ENCODE peak calls at places on chromosomes 2 and 18, in nine cellular contexts. One of them, this sample, is unnamed. For H3K4me1, the result is how much of the 10 kb centered on the place peaks cover.

GRCh38 chr18:4353853-4354418 is 101.2 kb downstream of the DLGAP1 start:
- DNase-seq in GM23338: no peak
- DNase-seq in K562: no peak
- DNase-seq in HCT116: no peak
- DNase-seq in endothelial cell of umbilical vein: no peak
- DNase-seq in sigmoid colon: no peak
- DNase-seq in stomach: no peak
- DNase-seq in prostate gland: no peak
- DNase-seq in HepG2: no peak
- DNase-seq in this sample: no peak

GRCh38 chr2:169462896-169463695 is 16.2 kb upstream of the BBS5 start:
- DNase-seq in GM23338: no peak
- DNase-seq in K562: no peak
- DNase-seq in HCT116: no peak
- DNase-seq in endothelial cell of umbilical vein: peak
- DNase-seq in sigmoid colon: no peak
- DNase-seq in stomach: no peak
- DNase-seq in prostate gland: no peak
- DNase-seq in HepG2: no peak
- DNase-seq in this sample: no peak

GRCh38 chr2:216006164-216006663 is 7.1 kb downstream of the MREG start:
- DNase-seq in GM23338: peak
- DNase-seq in K562: no peak
- DNase-seq in HCT116: no peak
- DNase-seq in endothelial cell of umbilical vein: peak
- DNase-seq in sigmoid colon: no peak
- DNase-seq in stomach: no peak
- DNase-seq in prostate gland: peak
- DNase-seq in HepG2: no peak
- DNase-seq in this sample: peak

GRCh38 chr18:50816767-50817166 is 3.0 kb downstream of the MRO start:
- DNase-seq in GM23338: peak
- DNase-seq in K562: no peak
- DNase-seq in HCT116: no peak
- DNase-seq in endothelial cell of umbilical vein: no peak
- DNase-seq in sigmoid colon: no peak
- DNase-seq in stomach: no peak
- DNase-seq in prostate gland: no peak
- DNase-seq in HepG2: no peak
- DNase-seq in this sample: no peak

GRCh38 chr2:14633451-14634211 is 1.1 kb downstream of the LRATD1 start:
- DNase-seq in GM23338: peak
- DNase-seq in K562: no peak
- DNase-seq in HCT116: no peak
- DNase-seq in endothelial cell of umbilical vein: no peak
- DNase-seq in sigmoid colon: peak
- DNase-seq in stomach: no peak
- DNase-seq in prostate gland: peak
- DNase-seq in HepG2: no peak
- DNase-seq in this sample: no peak

GRCh38 chr2:108367014-108367413 is 10.7 kb upstream of the SULT1C4 start:
- DNase-seq in GM23338: no peak
- DNase-seq in K562: no peak
- DNase-seq in HCT116: no peak
- DNase-seq in endothelial cell of umbilical vein: no peak
- DNase-seq in sigmoid colon: no peak
- DNase-seq in stomach: no peak
- DNase-seq in prostate gland: no peak
- DNase-seq in HepG2: no peak
- DNase-seq in this sample: no peak

GRCh38 chr18:36179562-36180334 is 7.5 kb upstream of the MOCOS start:
- DNase-seq in GM23338: no peak
- DNase-seq in K562: no peak
- DNase-seq in HCT116: no peak
- DNase-seq in endothelial cell of umbilical vein: peak
- DNase-seq in sigmoid colon: peak
- DNase-seq in stomach: peak
- DNase-seq in prostate gland: peak
- DNase-seq in HepG2: no peak
- DNase-seq in this sample: peak

GRCh38 chr2:21011876-21012556 is 31.9 kb downstream of the APOB start:
- DNase-seq in GM23338: no peak
- DNase-seq in K562: no peak
- DNase-seq in HCT116: no peak
- DNase-seq in endothelial cell of umbilical vein: no peak
- DNase-seq in sigmoid colon: no peak
- DNase-seq in stomach: no peak
- DNase-seq in prostate gland: no peak
- DNase-seq in HepG2: no peak
- DNase-seq in this sample: no peak

GRCh38 chr2:39107156-39107555 is 13.7 kb downstream of the SOS1 start:
- DNase-seq in GM23338: peak
- DNase-seq in K562: no peak
- DNase-seq in HCT116: no peak
- DNase-seq in endothelial cell of umbilical vein: no peak
- DNase-seq in sigmoid colon: no peak
- DNase-seq in stomach: no peak
- DNase-seq in prostate gland: no peak
- DNase-seq in HepG2: no peak
- DNase-seq in this sample: no peak

GRCh38 chr2:241017228-241017940 is 19.0 kb downstream of the SNED1 start:
- DNase-seq in GM23338: no peak
- DNase-seq in K562: no peak
- DNase-seq in HCT116: no peak
- DNase-seq in endothelial cell of umbilical vein: no peak
- DNase-seq in sigmoid colon: peak
- DNase-seq in stomach: peak
- DNase-seq in prostate gland: peak
- DNase-seq in HepG2: no peak
- DNase-seq in this sample: peak

GRCh38 chr2:95337829-95338228 is 40.7 kb downstream of the KCNIP3 start:
- DNase-seq in GM23338: no peak
- DNase-seq in K562: no peak
- DNase-seq in HCT116: no peak
- DNase-seq in endothelial cell of umbilical vein: no peak
- DNase-seq in sigmoid colon: no peak
- DNase-seq in stomach: no peak
- DNase-seq in prostate gland: no peak
- DNase-seq in HepG2: no peak
- DNase-seq in this sample: no peak

GRCh38 chr18:55323051-55323994 is 264.7 kb downstream of the TCF4 start:
- DNase-seq in GM23338: peak
- DNase-seq in K562: no peak
- DNase-seq in HCT116: no peak
- DNase-seq in endothelial cell of umbilical vein: peak
- DNase-seq in sigmoid colon: no peak
- DNase-seq in stomach: no peak
- DNase-seq in prostate gland: no peak
- DNase-seq in HepG2: no peak
- DNase-seq in this sample: no peak

GRCh38 chr18:58183226-58183625 is 139.2 kb downstream of the NEDD4L start:
- DNase-seq in GM23338: no peak
- DNase-seq in K562: no peak
- DNase-seq in HCT116: no peak
- DNase-seq in endothelial cell of umbilical vein: no peak
- DNase-seq in sigmoid colon: no peak
- DNase-seq in stomach: peak
- DNase-seq in prostate gland: peak
- DNase-seq in HepG2: no peak
- DNase-seq in this sample: peak

GRCh38 chr2:221572821-221573429 is 821 bp upstream of the EPHA4 start:
- DNase-seq in GM23338: peak
- DNase-seq in K562: no peak
- DNase-seq in HCT116: no peak
- DNase-seq in endothelial cell of umbilical vein: peak
- DNase-seq in sigmoid colon: peak
- DNase-seq in stomach: peak
- DNase-seq in prostate gland: peak
- DNase-seq in HepG2: no peak
- DNase-seq in this sample: peak
- TF ChIP-seq POLR2AphosphoS5 in GM23338: no peak
- TF ChIP-seq POLR2AphosphoS5 in K562: no peak
- TF ChIP-seq POLR2AphosphoS5 in HCT116: no peak
- TF ChIP-seq POLR2AphosphoS5 in endothelial cell of umbilical vein: no peak
- TF ChIP-seq POLR2AphosphoS5 in sigmoid colon: peak
- TF ChIP-seq POLR2AphosphoS5 in stomach: no peak
- TF ChIP-seq POLR2AphosphoS5 in prostate gland: no peak
- TF ChIP-seq POLR2AphosphoS5 in HepG2: no peak
- TF ChIP-seq POLR2AphosphoS5 in this sample: no peak

GRCh38 chr2:36562245-36562644 is 35.7 kb downstream of the FEZ2 start:
- DNase-seq in GM23338: no peak
- DNase-seq in K562: no peak
- DNase-seq in HCT116: no peak
- DNase-seq in endothelial cell of umbilical vein: peak
- DNase-seq in sigmoid colon: no peak
- DNase-seq in stomach: no peak
- DNase-seq in prostate gland: no peak
- DNase-seq in HepG2: no peak
- DNase-seq in this sample: no peak

GRCh38 chr2:36564377-36564930 is 33.5 kb downstream of the FEZ2 start:
- DNase-seq in GM23338: no peak
- DNase-seq in K562: no peak
- DNase-seq in HCT116: no peak
- DNase-seq in endothelial cell of umbilical vein: peak
- DNase-seq in sigmoid colon: no peak
- DNase-seq in stomach: no peak
- DNase-seq in prostate gland: no peak
- DNase-seq in HepG2: no peak
- DNase-seq in this sample: no peak

GRCh38 chr2:36560726-36561125 is 37.2 kb downstream of the FEZ2 start:
- DNase-seq in GM23338: no peak
- DNase-seq in K562: no peak
- DNase-seq in HCT116: no peak
- DNase-seq in endothelial cell of umbilical vein: peak
- DNase-seq in sigmoid colon: no peak
- DNase-seq in stomach: no peak
- DNase-seq in prostate gland: no peak
- DNase-seq in HepG2: no peak
- DNase-seq in this sample: no peak

GRCh38 chr2:36561223-36561944 is 36.6 kb downstream of the FEZ2 start:
- DNase-seq in GM23338: peak
- DNase-seq in K562: no peak
- DNase-seq in HCT116: peak
- DNase-seq in endothelial cell of umbilical vein: peak
- DNase-seq in sigmoid colon: no peak
- DNase-seq in stomach: no peak
- DNase-seq in prostate gland: no peak
- DNase-seq in HepG2: peak
- DNase-seq in this sample: no peak

GRCh38 chr2:36562973-36563532 is 34.9 kb downstream of the FEZ2 start:
- DNase-seq in GM23338: no peak
- DNase-seq in K562: no peak
- DNase-seq in HCT116: no peak
- DNase-seq in endothelial cell of umbilical vein: peak
- DNase-seq in sigmoid colon: no peak
- DNase-seq in stomach: no peak
- DNase-seq in prostate gland: no peak
- DNase-seq in HepG2: peak
- DNase-seq in this sample: no peak
- H3K4me1 ChIP-seq in GM23338: under half
- H3K4me1 ChIP-seq in K562: under half
- H3K4me1 ChIP-seq in HCT116: under half
- H3K4me1 ChIP-seq in endothelial cell of umbilical vein: half or more
- H3K4me1 ChIP-seq in sigmoid colon: under half
- H3K4me1 ChIP-seq in stomach: under half
- H3K4me1 ChIP-seq in prostate gland: under half
- H3K4me1 ChIP-seq in HepG2: under half
- H3K4me1 ChIP-seq in this sample: under half

DNA sequence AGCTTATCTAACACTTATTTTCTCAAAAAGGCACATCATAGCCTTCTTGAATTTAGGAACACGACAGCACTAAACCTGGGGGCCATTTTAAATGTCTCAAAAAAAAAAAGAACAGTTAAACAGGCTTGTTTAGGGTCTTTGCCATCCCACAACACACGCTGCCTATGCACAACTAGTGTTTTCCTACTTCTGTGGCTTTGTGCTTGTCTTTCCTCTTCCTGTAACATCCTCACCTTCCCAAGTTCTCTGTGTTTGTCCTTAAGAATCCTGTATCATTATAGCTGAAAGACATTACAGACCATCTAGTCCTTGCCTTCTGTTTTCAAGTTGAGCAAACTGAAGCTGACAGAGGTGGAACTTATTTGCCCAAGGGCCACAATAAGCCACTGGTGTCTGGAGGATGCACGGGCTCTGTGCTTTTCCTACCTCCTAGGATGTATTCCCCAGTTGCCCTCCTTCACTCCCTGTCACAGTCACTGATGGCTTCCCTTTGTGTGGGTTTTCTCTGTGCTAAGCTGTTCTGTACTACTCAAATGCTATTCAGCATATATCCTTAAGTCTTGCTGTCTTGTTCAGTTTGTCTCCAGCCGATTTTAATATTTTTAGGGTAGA is 22.6 kb downstream of the SNRPD1 start:
- DNase-seq in GM23338: no peak
- DNase-seq in K562: no peak
- DNase-seq in HCT116: no peak
- DNase-seq in endothelial cell of umbilical vein: no peak
- DNase-seq in sigmoid colon: no peak
- DNase-seq in stomach: no peak
- DNase-seq in prostate gland: no peak
- DNase-seq in HepG2: no peak
- DNase-seq in this sample: no peak
- TF ChIP-seq POLR2AphosphoS5 in GM23338: no peak
- TF ChIP-seq POLR2AphosphoS5 in K562: no peak
- TF ChIP-seq POLR2AphosphoS5 in HCT116: no peak
- TF ChIP-seq POLR2AphosphoS5 in endothelial cell of umbilical vein: no peak
- TF ChIP-seq POLR2AphosphoS5 in sigmoid colon: no peak
- TF ChIP-seq POLR2AphosphoS5 in stomach: no peak
- TF ChIP-seq POLR2AphosphoS5 in prostate gland: no peak
- TF ChIP-seq POLR2AphosphoS5 in HepG2: no peak
- TF ChIP-seq POLR2AphosphoS5 in this sample: no peak

DNA sequence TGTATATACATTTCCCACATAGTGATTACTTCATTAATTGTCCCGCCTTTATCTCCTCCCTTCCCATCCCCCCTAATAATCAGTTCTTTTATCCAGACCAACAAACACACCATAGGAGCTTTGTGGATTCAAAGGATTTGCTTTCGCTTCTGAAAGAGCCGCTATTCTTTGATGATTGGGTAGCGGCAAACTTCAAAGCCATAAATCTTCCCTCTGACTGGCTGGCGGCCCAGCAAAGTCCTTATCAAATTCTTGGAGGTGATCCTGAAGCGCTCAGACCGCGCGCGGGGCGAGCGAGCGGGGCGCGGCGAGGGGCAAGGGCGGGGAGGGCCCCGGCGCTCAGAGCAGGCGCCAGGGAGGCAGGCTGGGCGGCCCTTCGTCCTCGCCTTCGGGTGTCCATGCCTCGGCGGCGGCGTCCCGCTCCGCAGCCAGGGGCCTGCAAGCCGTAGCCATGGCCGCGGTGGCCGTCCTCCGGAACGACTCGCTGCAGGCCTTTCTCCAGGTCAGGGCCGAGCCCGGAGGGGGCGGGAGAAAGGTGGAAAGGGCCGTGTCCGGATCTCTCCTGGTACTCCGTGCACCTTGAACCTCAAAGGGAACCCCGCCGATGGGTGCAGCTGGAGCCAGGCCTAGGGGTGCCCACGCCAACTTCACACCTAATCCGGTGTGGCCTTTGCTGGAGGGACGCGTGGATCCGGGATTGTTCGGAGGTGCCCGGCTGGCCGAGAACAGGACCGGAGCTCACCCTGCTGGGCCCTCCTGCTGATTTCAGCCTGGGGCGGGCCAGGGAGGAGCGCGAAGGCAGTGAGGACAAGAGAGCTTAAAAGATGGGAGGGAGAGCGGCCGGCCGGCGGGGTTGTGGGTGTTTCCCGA is at the start of gene SP5:
- DNase-seq in GM23338: peak
- DNase-seq in K562: peak
- DNase-seq in HCT116: peak
- DNase-seq in endothelial cell of umbilical vein: peak
- DNase-seq in sigmoid colon: peak
- DNase-seq in stomach: peak
- DNase-seq in prostate gland: peak
- DNase-seq in HepG2: peak
- DNase-seq in this sample: peak
- H3K4me1 ChIP-seq in GM23338: under half
- H3K4me1 ChIP-seq in K562: under half
- H3K4me1 ChIP-seq in HCT116: under half
- H3K4me1 ChIP-seq in endothelial cell of umbilical vein: under half
- H3K4me1 ChIP-seq in sigmoid colon: under half
- H3K4me1 ChIP-seq in stomach: half or more
- H3K4me1 ChIP-seq in prostate gland: under half
- H3K4me1 ChIP-seq in HepG2: under half
- H3K4me1 ChIP-seq in this sample: under half